ENCODE peak calls at places on chromosomes 7 and 10, in seven cellular contexts. G is T-helper 9 cell; A is NCI-H146; F is caudate nucleus; H is WERI-Rb-1; K is activated T-cell treated with anti-CD3 and anti-CD28 coated beads, Interleukin-2, amount 50 U/mL, for 72 hours; U is SIG-M5. I is an unnamed sample.

GRCh38 chr7:23530901-23531793 is 634 bp downstream of the TRA2A start:
- DNase-seq in G (peak), A (peak), F (no peak), H (peak), K (peak), U (no peak), I (peak)

GRCh38 chr10:17676919-17677318 is 33.0 kb downstream of the STAM start:
- DNase-seq in G (no peak), A (no peak), F (no peak), H (no peak), K (no peak), U (no peak), I (no peak)

GRCh38 chr7:50937727-50938126 is 155.0 kb upstream of the GRB10 start:
- DNase-seq in G (no peak), A (no peak), F (no peak), H (no peak), K (no peak), U (no peak), I (no peak)

GRCh38 chr10:114026189-114027040 is 17.3 kb upstream of the ADRB1 start:
- DNase-seq in G (no peak), A (no peak), F (no peak), H (no peak), K (no peak), U (no peak), I (no peak)

GRCh38 chr7:139762886-139763285 is 14.9 kb downstream of the HIPK2 start:
- DNase-seq in G (no peak), A (no peak), F (no peak), H (no peak), K (no peak), U (no peak), I (no peak)

GRCh38 chr10:44395396-44395795 is 10.5 kb upstream of the CXCL12 start:
- DNase-seq in G (no peak), A (no peak), F (no peak), H (no peak), K (no peak), U (no peak), I (no peak)

GRCh38 chr10:97701438-97702064 is 12.0 kb upstream of the MARVELD1 start:
- DNase-seq in G (peak), A (peak), F (no peak), H (peak), K (peak), U (no peak), I (no peak)

GRCh38 chr10:128032466-128032865 is 93.8 kb downstream of the MKI67 start:
- DNase-seq in G (no peak), A (no peak), F (no peak), H (no peak), K (no peak), U (no peak), I (no peak)

GRCh38 chr7:66308411-66308810 is 103.3 kb downstream of the TPST1 start:
- DNase-seq in G (no peak), A (no peak), F (no peak), H (no peak), K (no peak), U (no peak), I (no peak)

GRCh38 chr7:129949292-129950133 is 3.2 kb downstream of the UBE2H start:
- DNase-seq in G (no peak), A (peak), F (no peak), H (peak), K (peak), U (no peak), I (no peak)

GRCh38 chr10:3935933-3936359 is 150.9 kb upstream of the KLF6 start:
- DNase-seq in G (no peak), A (no peak), F (no peak), H (no peak), K (no peak), U (no peak), I (no peak)

GRCh38 chr10:12455774-12456173 is 106.4 kb downstream of the CAMK1D start:
- DNase-seq in G (no peak), A (peak), F (no peak), H (no peak), K (no peak), U (no peak), I (no peak)

GRCh38 chr10:7408494-7409044 is 2.3 kb downstream of the SFMBT2 start:
- DNase-seq in G (peak), A (no peak), F (peak), H (no peak), K (peak), U (no peak), I (no peak)

GRCh38 chr7:50037106-50037505 is 55.9 kb downstream of the ZPBP start:
- DNase-seq in G (no peak), A (no peak), F (no peak), H (no peak), K (no peak), U (no peak), I (no peak)

GRCh38 chr7:25495342-25495855 is 267.1 kb upstream of the NPVF start:
- DNase-seq in G (no peak), A (no peak), F (no peak), H (peak), K (no peak), U (no peak), I (no peak)

GRCh38 chr10:70162892-70163201 is 7.5 kb downstream of the SAR1A start:
- DNase-seq in G (no peak), A (no peak), F (no peak), H (no peak), K (peak), U (no peak), I (no peak)

GRCh38 chr10:78507761-78508160 is 474.1 kb downstream of the RPS24 start:
- DNase-seq in G (no peak), A (no peak), F (no peak), H (peak), K (no peak), U (no peak), I (no peak)

GRCh38 chr10:16509996-16510395 is 11.7 kb downstream of the C1QL3 start:
- DNase-seq in G (no peak), A (no peak), F (no peak), H (peak), K (no peak), U (no peak), I (no peak)

GRCh38 chr7:17041324-17041723 is 159.5 kb upstream of the AGR3 start:
- DNase-seq in G (no peak), A (no peak), F (no peak), H (no peak), K (no peak), U (peak), I (no peak)

GRCh38 chr10:106500041-106500440 is 664.5 kb downstream of the SORCS1 start:
- DNase-seq in G (no peak), A (no peak), F (no peak), H (no peak), K (no peak), U (no peak), I (no peak)

GRCh38 chr10:96473866-96474265 is 39.9 kb downstream of the TLL2 start:
- DNase-seq in G (no peak), A (no peak), F (no peak), H (peak), K (no peak), U (no peak), I (no peak)

GRCh38 chr10:61749271-61749670 is 86.5 kb downstream of the CABCOCO1 start:
- DNase-seq in G (no peak), A (no peak), F (no peak), H (no peak), K (no peak), U (no peak), I (no peak)

GRCh38 chr7:66013938-66014337 is 31.9 kb upstream of the GUSB start:
- DNase-seq in G (no peak), A (peak), F (no peak), H (peak), K (no peak), U (no peak), I (no peak)

GRCh38 chr7:30923774-30924413 is 12.2 kb downstream of the AQP1 start:
- DNase-seq in G (no peak), A (no peak), F (no peak), H (peak), K (no peak), U (no peak), I (no peak)

GRCh38 chr7:75590373-75591005 is 98.4 kb downstream of the SPDYE5 start:
- DNase-seq in G (no peak), A (no peak), F (no peak), H (no peak), K (no peak), U (no peak), I (no peak)

GRCh38 chr10:58531084-58531695 is 18.5 kb downstream of the BICC1 start:
- DNase-seq in G (peak), A (peak), F (no peak), H (peak), K (peak), U (no peak), I (peak)

GRCh38 chr10:62514079-62514693 is 140.0 kb downstream of the ZNF365 start:
- DNase-seq in G (no peak), A (no peak), F (no peak), H (no peak), K (no peak), U (no peak), I (no peak)

GRCh38 chr10:130652964-130653578 is 516.9 kb downstream of the GLRX3 start:
- DNase-seq in G (no peak), A (no peak), F (no peak), H (no peak), K (no peak), U (no peak), I (no peak)

GRCh38 chr10:112589081-112589480 is 142.1 kb downstream of the VTI1A start:
- DNase-seq in G (no peak), A (no peak), F (no peak), H (no peak), K (no peak), U (no peak), I (no peak)

GRCh38 chr10:69407621-69408301 is 9.0 kb downstream of the TACR2 start:
- DNase-seq in G (no peak), A (peak), F (no peak), H (peak), K (peak), U (no peak), I (no peak)

GRCh38 chr7:73976761-73977625 is 51.0 kb upstream of the ELN start:
- DNase-seq in G (no peak), A (no peak), F (no peak), H (no peak), K (no peak), U (no peak), I (no peak)

GRCh38 chr10:125005312-125006187 is 63.6 kb downstream of the ZRANB1 start:
- DNase-seq in G (no peak), A (no peak), F (no peak), H (peak), K (no peak), U (no peak), I (no peak)

GRCh38 chr10:33163941-33164824 is 170.3 kb downstream of the NRP1 start:
- DNase-seq in G (no peak), A (no peak), F (no peak), H (no peak), K (no peak), U (no peak), I (no peak)

GRCh38 chr10:119393019-119393418 is 149.5 kb downstream of the RGS10 start:
- DNase-seq in G (no peak), A (peak), F (no peak), H (peak), K (no peak), U (no peak), I (no peak)

GRCh38 chr7:90595801-90596683 is at the start of gene CDK14:
- DNase-seq in G (peak), A (peak), F (no peak), H (peak), K (peak), U (peak), I (peak)

GRCh38 chr7:50145801-50146338 is 52.8 kb upstream of the ZPBP start:
- DNase-seq in G (no peak), A (no peak), F (no peak), H (no peak), K (no peak), U (no peak), I (no peak)

GRCh38 chr10:44063686-44064085 is 321.2 kb downstream of the CXCL12 start:
- DNase-seq in G (no peak), A (no peak), F (no peak), H (no peak), K (no peak), U (no peak), I (no peak)

GRCh38 chr10:119206603-119207366 is 586 bp upstream of the GRK5 start:
- DNase-seq in G (peak), A (peak), F (no peak), H (peak), K (peak), U (no peak), I (peak)